ENCODE peak calls at places on chromosome 6, in six cellular contexts. One of them, this sample, is unnamed.

GRCh38 chr6:26032387-26033131 is 54.7 kb upstream of the HFE start:
- DNase-seq in stimulated activated naive B cell treated with anti-CD40 and anti-IgM and Interleukin-4, amounts not matched to agents 10 μg/mL and 1 μg/mL and 100 μg/mL, for 72 hours: peak; percentile 24
- DNase-seq in astrocyte: peak; percentile 69
- DNase-seq in Peyer's patch: no peak
- DNase-seq in H9: peak; percentile 49
- DNase-seq in osteocyte: no peak
- DNase-seq in this sample: no peak

GRCh38 chr6:124119591-124119990 is 315.9 kb downstream of the NKAIN2 start:
- DNase-seq in stimulated activated naive B cell treated with anti-CD40 and anti-IgM and Interleukin-4, amounts not matched to agents 10 μg/mL and 1 μg/mL and 100 μg/mL, for 72 hours: no peak
- DNase-seq in astrocyte: no peak
- DNase-seq in Peyer's patch: no peak
- DNase-seq in H9: no peak
- DNase-seq in osteocyte: no peak
- DNase-seq in this sample: no peak

GRCh38 chr6:15254074-15254975 is 8.5 kb downstream of the JARID2 start:
- DNase-seq in stimulated activated naive B cell treated with anti-CD40 and anti-IgM and Interleukin-4, amounts not matched to agents 10 μg/mL and 1 μg/mL and 100 μg/mL, for 72 hours: no peak
- DNase-seq in astrocyte: no peak
- DNase-seq in Peyer's patch: no peak
- DNase-seq in H9: no peak
- DNase-seq in osteocyte: peak; percentile 86
- DNase-seq in this sample: no peak

GRCh38 chr6:167400482-167401138 is 75.7 kb downstream of the TTLL2 start:
- DNase-seq in stimulated activated naive B cell treated with anti-CD40 and anti-IgM and Interleukin-4, amounts not matched to agents 10 μg/mL and 1 μg/mL and 100 μg/mL, for 72 hours: no peak
- DNase-seq in astrocyte: no peak
- DNase-seq in Peyer's patch: no peak
- DNase-seq in H9: no peak
- DNase-seq in osteocyte: no peak
- DNase-seq in this sample: no peak

GRCh38 chr6:33914519-33915120 is 110.8 kb upstream of the MLN start:
- DNase-seq in stimulated activated naive B cell treated with anti-CD40 and anti-IgM and Interleukin-4, amounts not matched to agents 10 μg/mL and 1 μg/mL and 100 μg/mL, for 72 hours: peak; percentile 49
- DNase-seq in astrocyte: no peak
- DNase-seq in Peyer's patch: peak; percentile 57
- DNase-seq in H9: no peak
- DNase-seq in osteocyte: no peak
- DNase-seq in this sample: no peak

GRCh38 chr6:170450946-170451761 is 102.0 kb downstream of the PSMB1 start:
- DNase-seq in stimulated activated naive B cell treated with anti-CD40 and anti-IgM and Interleukin-4, amounts not matched to agents 10 μg/mL and 1 μg/mL and 100 μg/mL, for 72 hours: no peak
- DNase-seq in astrocyte: no peak
- DNase-seq in Peyer's patch: no peak
- DNase-seq in H9: no peak
- DNase-seq in osteocyte: peak; percentile 83
- DNase-seq in this sample: no peak

GRCh38 chr6:163159110-163159509 is 255.4 kb upstream of the QKI start:
- DNase-seq in stimulated activated naive B cell treated with anti-CD40 and anti-IgM and Interleukin-4, amounts not matched to agents 10 μg/mL and 1 μg/mL and 100 μg/mL, for 72 hours: no peak
- DNase-seq in astrocyte: no peak
- DNase-seq in Peyer's patch: no peak
- DNase-seq in H9: no peak
- DNase-seq in osteocyte: no peak
- DNase-seq in this sample: no peak

GRCh38 chr6:144252289-144252688 is 32.8 kb upstream of the UTRN start:
- DNase-seq in stimulated activated naive B cell treated with anti-CD40 and anti-IgM and Interleukin-4, amounts not matched to agents 10 μg/mL and 1 μg/mL and 100 μg/mL, for 72 hours: no peak
- DNase-seq in astrocyte: no peak
- DNase-seq in Peyer's patch: no peak
- DNase-seq in H9: no peak
- DNase-seq in osteocyte: no peak
- DNase-seq in this sample: no peak

GRCh38 chr6:91482498-91482897 is 895.6 kb upstream of the MAP3K7 start:
- DNase-seq in stimulated activated naive B cell treated with anti-CD40 and anti-IgM and Interleukin-4, amounts not matched to agents 10 μg/mL and 1 μg/mL and 100 μg/mL, for 72 hours: peak; percentile 26
- DNase-seq in astrocyte: peak; percentile 28
- DNase-seq in Peyer's patch: no peak
- DNase-seq in H9: no peak
- DNase-seq in osteocyte: no peak
- DNase-seq in this sample: no peak

GRCh38 chr6:130385059-130385695 is 19.4 kb downstream of the TMEM200A start:
- DNase-seq in stimulated activated naive B cell treated with anti-CD40 and anti-IgM and Interleukin-4, amounts not matched to agents 10 μg/mL and 1 μg/mL and 100 μg/mL, for 72 hours: no peak
- DNase-seq in astrocyte: no peak
- DNase-seq in Peyer's patch: no peak
- DNase-seq in H9: no peak
- DNase-seq in osteocyte: no peak
- DNase-seq in this sample: no peak

GRCh38 chr6:151695181-151695580 is 112.3 kb upstream of the ESR1 start:
- DNase-seq in stimulated activated naive B cell treated with anti-CD40 and anti-IgM and Interleukin-4, amounts not matched to agents 10 μg/mL and 1 μg/mL and 100 μg/mL, for 72 hours: no peak
- DNase-seq in astrocyte: no peak
- DNase-seq in Peyer's patch: no peak
- DNase-seq in H9: no peak
- DNase-seq in osteocyte: no peak
- DNase-seq in this sample: no peak

GRCh38 chr6:152173321-152173720 is 365.8 kb downstream of the ESR1 start:
- DNase-seq in stimulated activated naive B cell treated with anti-CD40 and anti-IgM and Interleukin-4, amounts not matched to agents 10 μg/mL and 1 μg/mL and 100 μg/mL, for 72 hours: no peak
- DNase-seq in astrocyte: no peak
- DNase-seq in Peyer's patch: no peak
- DNase-seq in H9: no peak
- DNase-seq in osteocyte: no peak
- DNase-seq in this sample: no peak

GRCh38 chr6:34115396-34116314 is 30.2 kb downstream of the GRM4 start:
- DNase-seq in stimulated activated naive B cell treated with anti-CD40 and anti-IgM and Interleukin-4, amounts not matched to agents 10 μg/mL and 1 μg/mL and 100 μg/mL, for 72 hours: no peak
- DNase-seq in astrocyte: no peak
- DNase-seq in Peyer's patch: no peak
- DNase-seq in H9: peak; percentile 60
- DNase-seq in osteocyte: no peak
- DNase-seq in this sample: peak; percentile 12

GRCh38 chr6:47126647-47127339 is 84.7 kb upstream of the ADGRF1 start:
- DNase-seq in stimulated activated naive B cell treated with anti-CD40 and anti-IgM and Interleukin-4, amounts not matched to agents 10 μg/mL and 1 μg/mL and 100 μg/mL, for 72 hours: no peak
- DNase-seq in astrocyte: no peak
- DNase-seq in Peyer's patch: no peak
- DNase-seq in H9: no peak
- DNase-seq in osteocyte: no peak
- DNase-seq in this sample: no peak

GRCh38 chr6:30322527-30323501 is 3.9 kb upstream of the TRIM39 start:
- DNase-seq in stimulated activated naive B cell treated with anti-CD40 and anti-IgM and Interleukin-4, amounts not matched to agents 10 μg/mL and 1 μg/mL and 100 μg/mL, for 72 hours: no peak
- DNase-seq in astrocyte: peak; percentile 85
- DNase-seq in Peyer's patch: no peak
- DNase-seq in H9: no peak
- DNase-seq in osteocyte: no peak
- DNase-seq in this sample: no peak

GRCh38 chr6:44856495-44856878 is 469.0 kb downstream of the CDC5L start:
- DNase-seq in stimulated activated naive B cell treated with anti-CD40 and anti-IgM and Interleukin-4, amounts not matched to agents 10 μg/mL and 1 μg/mL and 100 μg/mL, for 72 hours: no peak
- DNase-seq in astrocyte: no peak
- DNase-seq in Peyer's patch: no peak
- DNase-seq in H9: no peak
- DNase-seq in osteocyte: no peak
- DNase-seq in this sample: no peak

GRCh38 chr6:5671604-5672559 is 334.8 kb downstream of the NRN1 start:
- DNase-seq in stimulated activated naive B cell treated with anti-CD40 and anti-IgM and Interleukin-4, amounts not matched to agents 10 μg/mL and 1 μg/mL and 100 μg/mL, for 72 hours: no peak
- DNase-seq in astrocyte: no peak
- DNase-seq in Peyer's patch: no peak
- DNase-seq in H9: no peak
- DNase-seq in osteocyte: no peak
- DNase-seq in this sample: no peak